ENCODE peak calls at places on chromosomes 6 and 20, in six cellular contexts. V, N, S, U, A and H are unnamed samples.

GRCh38 chr6:69907981-69908498 is 41.7 kb downstream of the COL19A1 start:
- DNase-seq in V (no peak), N (no peak), S (no peak), U (no peak), A (no peak), H (no peak)

GRCh38 chr20:45835230-45836224 is 1.9 kb downstream of the SNX21 start:
- DNase-seq in V (no peak), N (peak; percentile 86), S (peak; percentile 83), U (peak; percentile 74), A (no peak), H (peak; percentile 57)

GRCh38 chr20:22544462-22544861 is 39.9 kb downstream of the FOXA2 start:
- DNase-seq in V (no peak), N (no peak), S (no peak), U (no peak), A (no peak), H (no peak)

GRCh38 chr20:19269737-19270325 is 57.4 kb downstream of the SLC24A3 start:
- DNase-seq in V (no peak), N (no peak), S (no peak), U (no peak), A (no peak), H (no peak)

GRCh38 chr6:155273438-155273837 is 9.6 kb downstream of the CLDN20 start:
- DNase-seq in V (peak; percentile 65), N (no peak), S (no peak), U (peak; percentile 24), A (no peak), H (no peak)

GRCh38 chr6:152293404-152293803 is 343.8 kb downstream of the SYNE1 start:
- DNase-seq in V (peak; percentile 16), N (no peak), S (peak; percentile 33), U (no peak), A (peak; percentile 34), H (peak; percentile 60)

GRCh38 chr20:25321262-25321831 is 69.3 kb downstream of the ABHD12 start:
- DNase-seq in V (no peak), N (no peak), S (no peak), U (no peak), A (no peak), H (no peak)

GRCh38 chr6:36252005-36252404 is 17.9 kb upstream of the PNPLA1 start:
- DNase-seq in V (no peak), N (no peak), S (no peak), U (no peak), A (no peak), H (no peak)

GRCh38 chr20:7516631-7517051 is 423.6 kb downstream of the HAO1 start:
- DNase-seq in V (peak; percentile 1), N (no peak), S (no peak), U (no peak), A (no peak), H (no peak)

GRCh38 chr20:50645253-50646068 is 45.9 kb downstream of the RIPOR3 start:
- DNase-seq in V (no peak), N (peak; percentile 90), S (peak; percentile 80), U (peak; percentile 100), A (peak; percentile 88), H (peak; percentile 58)

GRCh38 chr6:37024665-37025337 is 19.3 kb downstream of the FGD2 start:
- DNase-seq in V (no peak), N (peak; percentile 72), S (no peak), U (peak; percentile 87), A (no peak), H (no peak)

GRCh38 chr6:126063512-126064146 is 77.3 kb downstream of the TRMT11 start:
- DNase-seq in V (no peak), N (no peak), S (no peak), U (no peak), A (no peak), H (no peak)

GRCh38 chr6:33962186-33962585 is 158.4 kb upstream of the MLN start:
- DNase-seq in V (no peak), N (peak; percentile 61), S (no peak), U (peak; percentile 83), A (no peak), H (no peak)

GRCh38 chr20:45138451-45139300 is 14.4 kb upstream of the WFDC12 start:
- DNase-seq in V (peak; percentile 39), N (peak; percentile 81), S (peak; percentile 22), U (peak; percentile 80), A (no peak), H (peak; percentile 31)

GRCh38 chr6:17962436-17963031 is 24.9 kb downstream of the KIF13A start:
- DNase-seq in V (peak; percentile 82), N (no peak), S (peak; percentile 68), U (peak; percentile 60), A (peak; percentile 80), H (peak; percentile 83)

GRCh38 chr6:121885399-121886152 is 450.1 kb downstream of the GJA1 start:
- DNase-seq in V (no peak), N (no peak), S (no peak), U (no peak), A (no peak), H (no peak)

GRCh38 chr20:56322661-56323060 is 36.1 kb upstream of the FAM210B start:
- DNase-seq in V (no peak), N (no peak), S (no peak), U (no peak), A (no peak), H (no peak)

GRCh38 chr6:125314019-125314581 is 12.3 kb upstream of the HDDC2 start:
- DNase-seq in V (peak; percentile 54), N (peak; percentile 83), S (peak; percentile 51), U (peak; percentile 58), A (peak; percentile 37), H (peak; percentile 56)

GRCh38 chr6:119240257-119241123 is 109.1 kb downstream of the MAN1A1 start:
- DNase-seq in V (no peak), N (no peak), S (no peak), U (no peak), A (no peak), H (no peak)

GRCh38 chr20:17043323-17043722 is 183.5 kb upstream of the PCSK2 start:
- DNase-seq in V (no peak), N (no peak), S (no peak), U (no peak), A (no peak), H (no peak)
- H3K27ac ChIP-seq in V (no peak overlapping the region), N (no peak overlapping the region), S (no peak overlapping the region), U (no peak overlapping the region), A (no peak overlapping the region), H (no peak overlapping the region)

GRCh38 chr6:87785229-87785862 is 83.3 kb upstream of the AKIRIN2 start:
- DNase-seq in V (no peak), N (no peak), S (no peak), U (no peak), A (no peak), H (no peak)

GRCh38 chr6:87791029-87791428 is 89.0 kb upstream of the AKIRIN2 start:
- DNase-seq in V (no peak), N (no peak), S (no peak), U (no peak), A (no peak), H (no peak)

GRCh38 chr6:87789900-87790290 is 87.9 kb upstream of the AKIRIN2 start:
- DNase-seq in V (no peak), N (no peak), S (no peak), U (no peak), A (no peak), H (no peak)

GRCh38 chr6:87789198-87789899 is 87.3 kb upstream of the AKIRIN2 start:
- DNase-seq in V (no peak), N (no peak), S (peak; percentile 20), U (peak; percentile 78), A (no peak), H (no peak)

DNA sequence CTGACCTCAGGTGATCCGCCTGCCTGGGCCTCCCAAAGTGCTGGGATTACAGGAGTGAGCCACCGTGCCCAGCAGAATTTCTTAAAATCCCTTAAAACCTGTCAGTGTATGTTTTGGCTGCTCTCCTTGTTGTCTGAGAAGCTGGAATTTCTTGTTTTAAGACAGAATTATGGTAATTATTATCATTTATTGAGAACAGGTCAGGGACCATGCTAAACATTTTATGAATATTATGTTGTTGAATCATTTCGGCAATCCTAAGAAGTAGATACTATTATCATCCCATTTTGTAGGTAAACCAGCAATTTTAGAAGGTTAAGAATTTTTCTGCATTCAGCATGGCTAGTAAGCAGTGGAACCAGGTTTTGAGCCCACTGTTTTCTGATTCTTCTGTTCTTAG is 86.1 kb upstream of the AKIRIN2 start:
- DNase-seq in V (no peak), N (no peak), S (no peak), U (no peak), A (no peak), H (no peak)
- H3K27ac ChIP-seq in V (no peak overlapping the region), N (no peak overlapping the region), S (no peak overlapping the region), U (no peak overlapping the region), A (no peak overlapping the region), H (no peak overlapping the region)

GRCh38 chr6:52693777-52694176 is 22.9 kb downstream of the TMEM14A start:
- DNase-seq in V (no peak), N (no peak), S (no peak), U (no peak), A (no peak), H (no peak)
- H3K27ac ChIP-seq in V (no peak overlapping the region), N (no peak overlapping the region), S (no peak overlapping the region), U (no peak overlapping the region), A (no peak overlapping the region), H (no peak overlapping the region)

GRCh38 chr20:49037962-49038387 is 8.1 kb upstream of the CSE1L start:
- DNase-seq in V (no peak), N (no peak), S (no peak), U (no peak), A (no peak), H (no peak)
- H3K27ac ChIP-seq in V (no peak overlapping the region), N (no peak overlapping the region), S (no peak overlapping the region), U (no peak overlapping the region), A (no peak overlapping the region), H (no peak overlapping the region)

GRCh38 chr6:44041461-44042260 is 85.6 kb downstream of the MRPL14 start:
- DNase-seq in V (no peak), N (peak; percentile 40), S (no peak), U (peak; percentile 85), A (peak; percentile 91), H (no peak)

GRCh38 chr6:44040786-44041185 is 86.5 kb downstream of the MRPL14 start:
- DNase-seq in V (no peak), N (peak; percentile 26), S (no peak), U (no peak), A (no peak), H (no peak)

GRCh38 chr6:44043036-44043478 is 84.2 kb downstream of the MRPL14 start:
- DNase-seq in V (no peak), N (peak; percentile 70), S (peak; percentile 5), U (no peak), A (no peak), H (no peak)

GRCh38 chr6:44043479-44044153 is 83.6 kb downstream of the MRPL14 start:
- DNase-seq in V (peak; percentile 68), N (peak; percentile 36), S (peak; percentile 66), U (no peak), A (no peak), H (peak; percentile 42)

DNA sequence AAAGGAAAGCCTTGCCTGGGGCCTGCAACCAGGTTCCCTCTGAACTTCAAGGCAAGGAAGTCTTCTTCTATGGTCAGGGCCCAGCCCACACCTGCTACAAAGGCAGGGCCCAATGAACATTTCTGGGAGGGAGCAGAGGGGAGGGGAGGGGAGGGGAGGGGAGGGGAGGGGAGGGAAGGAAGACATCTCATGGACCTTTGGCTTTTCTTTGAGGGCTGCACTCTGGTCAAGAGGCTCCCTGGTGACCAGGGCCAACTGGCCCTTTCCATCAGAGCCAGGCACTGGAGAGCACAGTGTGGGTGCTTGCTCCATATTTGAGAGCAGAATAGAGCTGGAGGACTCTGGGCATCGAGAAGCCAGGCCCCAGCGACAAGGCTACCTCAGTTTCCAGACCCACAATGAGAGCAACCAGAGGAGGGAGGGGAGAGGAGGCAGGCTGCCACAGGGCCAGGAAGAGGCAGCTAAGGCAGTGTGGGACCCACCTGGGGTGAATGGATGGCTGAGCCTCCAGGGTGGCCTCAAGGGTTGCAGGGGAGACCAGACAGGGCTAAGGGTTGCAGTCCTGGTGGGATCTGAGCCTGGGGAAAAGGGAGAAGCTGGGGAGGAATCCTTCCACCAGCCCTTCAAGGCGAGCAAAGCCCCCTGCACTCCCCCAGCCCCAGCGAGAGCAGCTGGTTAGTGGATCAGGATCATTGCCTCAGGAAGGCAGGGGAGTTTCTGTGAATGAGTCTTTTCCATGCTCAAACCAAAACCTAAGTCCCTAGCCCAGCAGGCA is 84.8 kb downstream of the MRPL14 start:
- DNase-seq in V (no peak), N (peak; percentile 60), S (no peak), U (no peak), A (no peak), H (no peak)
- H3K27ac ChIP-seq in V (peak overlapping the region; percentile 76), N (no peak overlapping the region), S (no peak overlapping the region), U (peak overlapping the region; percentile 93), A (peak overlapping the region; percentile 91), H (peak overlapping the region; percentile 43)